ENCODE peak calls at places on chromosomes 4 and X, in six cellular contexts. One of them, this sample, is unnamed.

GRCh38 chr4:124931050-124931449 is 218.5 kb upstream of the ANKRD50 start:
- DNase-seq in left lung: no peak
- DNase-seq in activated B cell treated with CpG ODN at 0.5 μM for 24 hours: no peak
- DNase-seq in WTC11: no peak
- DNase-seq in heart right ventricle: no peak
- DNase-seq in esophagus squamous epithelium: no peak
- DNase-seq in this sample: no peak

GRCh38 chr4:47203593-47203992 is 172.2 kb downstream of the GABRB1 start:
- DNase-seq in left lung: no peak
- DNase-seq in activated B cell treated with CpG ODN at 0.5 μM for 24 hours: no peak
- DNase-seq in WTC11: no peak
- DNase-seq in heart right ventricle: no peak
- DNase-seq in esophagus squamous epithelium: no peak
- DNase-seq in this sample: no peak

GRCh38 chr4:123198706-123199105 is 197.9 kb upstream of the SPRY1 start:
- DNase-seq in left lung: no peak
- DNase-seq in activated B cell treated with CpG ODN at 0.5 μM for 24 hours: no peak
- DNase-seq in WTC11: no peak
- DNase-seq in heart right ventricle: no peak
- DNase-seq in esophagus squamous epithelium: no peak
- DNase-seq in this sample: no peak

GRCh38 chrX:14356401-14356800 is 172.9 kb upstream of the GLRA2 start:
- DNase-seq in left lung: no peak
- DNase-seq in activated B cell treated with CpG ODN at 0.5 μM for 24 hours: no peak
- DNase-seq in WTC11: no peak
- DNase-seq in heart right ventricle: no peak
- DNase-seq in esophagus squamous epithelium: no peak
- DNase-seq in this sample: no peak

GRCh38 chrX:30673405-30673804 is 20.2 kb downstream of the GK start:
- DNase-seq in left lung: no peak
- DNase-seq in activated B cell treated with CpG ODN at 0.5 μM for 24 hours: no peak
- DNase-seq in WTC11: no peak
- DNase-seq in heart right ventricle: no peak
- DNase-seq in esophagus squamous epithelium: no peak
- DNase-seq in this sample: no peak

GRCh38 chr4:9594948-9595347 is 150.7 kb downstream of the DEFB131A start:
- DNase-seq in left lung: no peak
- DNase-seq in activated B cell treated with CpG ODN at 0.5 μM for 24 hours: no peak
- DNase-seq in WTC11: no peak
- DNase-seq in heart right ventricle: no peak
- DNase-seq in esophagus squamous epithelium: no peak
- DNase-seq in this sample: no peak

GRCh38 chr4:162644346-162644745 is 480.5 kb upstream of the FSTL5 start:
- DNase-seq in left lung: no peak
- DNase-seq in activated B cell treated with CpG ODN at 0.5 μM for 24 hours: no peak
- DNase-seq in WTC11: no peak
- DNase-seq in heart right ventricle: no peak
- DNase-seq in esophagus squamous epithelium: no peak
- DNase-seq in this sample: no peak

GRCh38 chr4:3483471-3483921 is 20.4 kb downstream of the DOK7 start:
- DNase-seq in left lung: no peak
- DNase-seq in activated B cell treated with CpG ODN at 0.5 μM for 24 hours: no peak
- DNase-seq in WTC11: no peak
- DNase-seq in heart right ventricle: peak; percentile 84
- DNase-seq in esophagus squamous epithelium: no peak
- DNase-seq in this sample: no peak

GRCh38 chr4:185514182-185514697 is 21.1 kb downstream of the PDLIM3 start:
- DNase-seq in left lung: no peak
- DNase-seq in activated B cell treated with CpG ODN at 0.5 μM for 24 hours: no peak
- DNase-seq in WTC11: no peak
- DNase-seq in heart right ventricle: no peak
- DNase-seq in esophagus squamous epithelium: no peak
- DNase-seq in this sample: no peak

GRCh38 chr4:174198396-174199179 is 84.9 kb downstream of the FBXO8 start:
- DNase-seq in left lung: no peak
- DNase-seq in activated B cell treated with CpG ODN at 0.5 μM for 24 hours: no peak
- DNase-seq in WTC11: no peak
- DNase-seq in heart right ventricle: no peak
- DNase-seq in esophagus squamous epithelium: no peak
- DNase-seq in this sample: no peak

GRCh38 chrX:76617020-76617419 is 189.5 kb downstream of the MAGEE1 start:
- DNase-seq in left lung: no peak
- DNase-seq in activated B cell treated with CpG ODN at 0.5 μM for 24 hours: no peak
- DNase-seq in WTC11: no peak
- DNase-seq in heart right ventricle: no peak
- DNase-seq in esophagus squamous epithelium: no peak
- DNase-seq in this sample: no peak

GRCh38 chrX:73400136-73400748 is 46.6 kb upstream of the CDX4 start:
- DNase-seq in left lung: no peak
- DNase-seq in activated B cell treated with CpG ODN at 0.5 μM for 24 hours: no peak
- DNase-seq in WTC11: no peak
- DNase-seq in heart right ventricle: no peak
- DNase-seq in esophagus squamous epithelium: no peak
- DNase-seq in this sample: no peak
- TF ChIP-seq CTCF in left lung: no peak
- TF ChIP-seq CTCF in activated B cell treated with CpG ODN at 0.5 μM for 24 hours: no peak
- TF ChIP-seq CTCF in WTC11: no peak
- TF ChIP-seq CTCF in heart right ventricle: no peak
- TF ChIP-seq CTCF in esophagus squamous epithelium: no peak
- TF ChIP-seq CTCF in this sample: no peak

GRCh38 chrX:138794285-138794684 is 82.8 kb upstream of the FGF13 start:
- DNase-seq in left lung: no peak
- DNase-seq in activated B cell treated with CpG ODN at 0.5 μM for 24 hours: no peak
- DNase-seq in WTC11: no peak
- DNase-seq in heart right ventricle: no peak
- DNase-seq in esophagus squamous epithelium: no peak
- DNase-seq in this sample: no peak
- TF ChIP-seq CTCF in left lung: no peak
- TF ChIP-seq CTCF in activated B cell treated with CpG ODN at 0.5 μM for 24 hours: no peak
- TF ChIP-seq CTCF in WTC11: no peak
- TF ChIP-seq CTCF in heart right ventricle: no peak
- TF ChIP-seq CTCF in esophagus squamous epithelium: no peak
- TF ChIP-seq CTCF in this sample: no peak

DNA sequence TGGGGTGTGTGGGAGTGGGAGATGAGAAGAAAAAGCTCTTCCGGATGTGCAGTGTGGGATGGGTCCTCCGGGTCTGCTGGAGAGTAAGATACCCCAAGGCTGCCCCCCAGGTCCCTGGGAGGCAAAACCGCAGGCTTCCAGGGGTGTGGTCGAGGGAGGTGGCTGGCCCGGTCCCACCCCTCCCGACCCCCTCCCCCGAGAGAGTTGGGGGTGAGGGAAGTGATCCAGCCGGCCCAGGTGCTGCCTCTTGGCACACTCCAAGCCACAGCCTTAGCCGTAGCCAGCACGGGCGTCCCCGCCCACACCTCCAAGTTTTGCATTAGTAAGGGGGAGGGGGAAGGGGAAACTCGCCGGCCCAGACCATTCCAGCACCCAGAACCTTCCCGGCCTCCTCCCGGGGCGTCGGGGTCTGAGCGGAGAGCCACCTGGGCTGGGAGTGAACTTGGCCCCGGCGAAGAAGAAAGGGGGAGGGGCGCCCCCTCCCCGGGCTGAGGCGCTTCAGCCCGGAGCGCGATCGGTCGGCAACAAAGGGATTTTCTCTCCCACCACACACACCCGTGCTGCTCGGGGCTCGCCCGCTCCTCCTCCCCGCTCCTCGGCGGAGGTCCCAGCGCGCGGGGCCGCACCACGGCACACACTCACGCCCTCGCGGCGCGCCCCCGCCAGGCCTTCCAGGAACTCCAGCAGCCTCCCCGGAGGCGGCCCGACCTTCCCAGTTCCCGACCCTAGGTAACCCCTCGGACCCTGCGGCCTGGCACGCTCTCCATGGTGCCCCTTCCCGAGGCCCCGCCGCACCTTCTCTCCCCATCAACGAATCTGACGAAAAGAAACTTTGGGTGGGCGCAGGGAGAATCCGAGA is 14.4 kb downstream of the BCOR start:
- DNase-seq in left lung: peak; percentile 61
- DNase-seq in activated B cell treated with CpG ODN at 0.5 μM for 24 hours: peak; percentile 25
- DNase-seq in WTC11: no peak
- DNase-seq in heart right ventricle: no peak
- DNase-seq in esophagus squamous epithelium: no peak
- DNase-seq in this sample: peak; percentile 38
- TF ChIP-seq CTCF in left lung: no peak
- TF ChIP-seq CTCF in activated B cell treated with CpG ODN at 0.5 μM for 24 hours: no peak
- TF ChIP-seq CTCF in WTC11: no peak
- TF ChIP-seq CTCF in heart right ventricle: no peak
- TF ChIP-seq CTCF in esophagus squamous epithelium: peak; percentile 3
- TF ChIP-seq CTCF in this sample: no peak

DNA sequence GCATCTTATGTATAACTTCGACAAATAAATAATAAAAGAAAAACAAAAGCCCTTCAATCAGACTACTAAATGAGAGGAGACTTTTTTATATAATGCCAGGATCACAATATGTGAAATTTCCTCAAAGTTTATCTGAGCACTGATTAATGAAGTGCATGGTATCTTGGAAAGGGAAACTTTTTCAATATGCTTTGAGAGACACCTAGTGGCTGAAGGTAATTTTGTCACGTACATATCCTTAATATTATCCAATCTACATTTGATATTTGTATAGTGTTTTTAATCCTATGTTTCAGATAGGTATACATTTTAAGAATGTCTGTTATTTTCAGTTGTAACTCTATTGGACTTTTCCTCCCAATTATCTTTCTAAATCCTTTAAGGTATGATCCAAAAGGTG is 146.8 kb downstream of the KLHL4 start:
- DNase-seq in left lung: no peak
- DNase-seq in activated B cell treated with CpG ODN at 0.5 μM for 24 hours: no peak
- DNase-seq in WTC11: no peak
- DNase-seq in heart right ventricle: no peak
- DNase-seq in esophagus squamous epithelium: no peak
- DNase-seq in this sample: no peak
- TF ChIP-seq CTCF in left lung: no peak
- TF ChIP-seq CTCF in activated B cell treated with CpG ODN at 0.5 μM for 24 hours: no peak
- TF ChIP-seq CTCF in WTC11: no peak
- TF ChIP-seq CTCF in heart right ventricle: no peak
- TF ChIP-seq CTCF in esophagus squamous epithelium: no peak
- TF ChIP-seq CTCF in this sample: peak; percentile 15

DNA sequence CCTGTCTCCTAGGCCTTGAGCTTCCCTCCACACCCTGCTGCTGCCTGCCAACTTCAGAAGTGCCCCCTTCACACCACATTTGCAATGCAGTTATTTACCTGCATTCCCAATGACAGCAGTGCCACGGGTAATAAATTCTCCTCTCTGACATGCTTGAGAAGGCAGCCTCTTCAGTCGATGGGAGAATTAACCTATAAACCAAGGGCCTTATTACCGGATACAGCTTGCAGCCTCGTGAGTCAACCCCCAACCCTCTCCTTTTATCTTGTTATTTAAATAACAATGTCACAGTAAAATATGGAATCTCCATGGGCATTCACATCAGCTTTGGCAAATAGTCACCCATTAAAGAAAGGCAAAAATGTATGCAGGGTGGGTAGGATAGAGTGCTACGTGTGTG is 34.7 kb upstream of the LGI2 start:
- DNase-seq in left lung: no peak
- DNase-seq in activated B cell treated with CpG ODN at 0.5 μM for 24 hours: no peak
- DNase-seq in WTC11: no peak
- DNase-seq in heart right ventricle: no peak
- DNase-seq in esophagus squamous epithelium: no peak
- DNase-seq in this sample: no peak
- TF ChIP-seq CTCF in left lung: no peak
- TF ChIP-seq CTCF in activated B cell treated with CpG ODN at 0.5 μM for 24 hours: no peak
- TF ChIP-seq CTCF in WTC11: no peak
- TF ChIP-seq CTCF in heart right ventricle: no peak
- TF ChIP-seq CTCF in esophagus squamous epithelium: no peak
- TF ChIP-seq CTCF in this sample: no peak

DNA sequence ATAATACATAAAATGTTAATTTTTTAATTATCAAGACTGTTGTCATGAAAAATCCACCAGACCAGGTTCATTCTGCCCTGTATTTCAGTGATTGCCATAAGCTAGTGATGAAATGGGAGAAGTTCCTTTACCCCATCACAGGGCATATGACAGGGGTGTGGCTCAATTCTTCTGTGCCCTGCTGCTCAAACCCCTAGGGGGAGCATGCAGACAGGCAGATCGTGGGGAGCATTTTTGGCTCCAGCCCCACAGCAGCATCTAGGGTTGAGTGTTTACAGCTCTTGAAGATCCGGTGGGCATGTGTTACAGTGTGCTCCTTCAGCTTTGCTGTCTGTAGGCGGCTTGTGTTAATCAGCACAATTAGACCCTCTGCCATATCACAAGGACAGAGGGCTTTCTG is 700.7 kb downstream of the PCDH18 start:
- DNase-seq in left lung: no peak
- DNase-seq in activated B cell treated with CpG ODN at 0.5 μM for 24 hours: no peak
- DNase-seq in WTC11: peak; percentile 41
- DNase-seq in heart right ventricle: no peak
- DNase-seq in esophagus squamous epithelium: no peak
- DNase-seq in this sample: no peak
- TF ChIP-seq CTCF in left lung: no peak
- TF ChIP-seq CTCF in activated B cell treated with CpG ODN at 0.5 μM for 24 hours: no peak
- TF ChIP-seq CTCF in WTC11: no peak
- TF ChIP-seq CTCF in heart right ventricle: no peak
- TF ChIP-seq CTCF in esophagus squamous epithelium: no peak
- TF ChIP-seq CTCF in this sample: peak; percentile 15

GRCh38 chr4:77157859-77158486 is 966 bp downstream of the CCNG2 start:
- DNase-seq in left lung: peak; percentile 92
- DNase-seq in activated B cell treated with CpG ODN at 0.5 μM for 24 hours: peak; percentile 80
- DNase-seq in WTC11: peak; percentile 95
- DNase-seq in heart right ventricle: peak; percentile 90
- DNase-seq in esophagus squamous epithelium: peak; percentile 67
- DNase-seq in this sample: peak; percentile 88
- TF ChIP-seq CTCF in left lung: no peak
- TF ChIP-seq CTCF in activated B cell treated with CpG ODN at 0.5 μM for 24 hours: no peak
- TF ChIP-seq CTCF in WTC11: no peak
- TF ChIP-seq CTCF in heart right ventricle: no peak
- TF ChIP-seq CTCF in esophagus squamous epithelium: peak; percentile 15
- TF ChIP-seq CTCF in this sample: no peak

GRCh38 chr4:89755210-89755609 is 81.8 kb downstream of the SNCA start:
- DNase-seq in left lung: no peak
- DNase-seq in activated B cell treated with CpG ODN at 0.5 μM for 24 hours: no peak
- DNase-seq in WTC11: no peak
- DNase-seq in heart right ventricle: no peak
- DNase-seq in esophagus squamous epithelium: no peak
- DNase-seq in this sample: no peak
- TF ChIP-seq CTCF in left lung: no peak
- TF ChIP-seq CTCF in activated B cell treated with CpG ODN at 0.5 μM for 24 hours: no peak
- TF ChIP-seq CTCF in WTC11: no peak
- TF ChIP-seq CTCF in heart right ventricle: no peak
- TF ChIP-seq CTCF in esophagus squamous epithelium: no peak
- TF ChIP-seq CTCF in this sample: no peak